ENCODE peak calls at places on chromosome 13, in seven cellular contexts. One of them, this sample, is unnamed.
A peak's percentile ranks its signal among the peaks of the same experiment; 100 is the strongest.

GRCh38 chr13:103430368-103430767 is 364.2 kb upstream of the SLC10A2 start:
- DNase-seq in colonic mucosa: no peak
- DNase-seq in heart left ventricle: no peak
- DNase-seq in uterus: no peak
- DNase-seq in OCI-LY7: no peak
- DNase-seq in PC-3: peak; percentile 31
- DNase-seq in fibroblast of lung: no peak
- DNase-seq in this sample: no peak

GRCh38 chr13:105587786-105588185 is 947.7 kb downstream of the EFNB2 start:
- DNase-seq in colonic mucosa: no peak
- DNase-seq in heart left ventricle: no peak
- DNase-seq in uterus: no peak
- DNase-seq in OCI-LY7: no peak
- DNase-seq in PC-3: peak; percentile 91
- DNase-seq in fibroblast of lung: no peak
- DNase-seq in this sample: no peak

GRCh38 chr13:106466691-106467405 is 68.6 kb downstream of the EFNB2 start:
- DNase-seq in colonic mucosa: no peak
- DNase-seq in heart left ventricle: no peak
- DNase-seq in uterus: no peak
- DNase-seq in OCI-LY7: no peak
- DNase-seq in PC-3: no peak
- DNase-seq in fibroblast of lung: no peak
- DNase-seq in this sample: no peak

GRCh38 chr13:21124853-21125252 is 51.5 kb downstream of the SKA3 start:
- DNase-seq in colonic mucosa: no peak
- DNase-seq in heart left ventricle: peak; percentile 27
- DNase-seq in uterus: no peak
- DNase-seq in OCI-LY7: no peak
- DNase-seq in PC-3: peak; percentile 78
- DNase-seq in fibroblast of lung: peak; percentile 59
- DNase-seq in this sample: no peak

GRCh38 chr13:77988355-77988754 is 69.7 kb upstream of the EDNRB start:
- DNase-seq in colonic mucosa: no peak
- DNase-seq in heart left ventricle: no peak
- DNase-seq in uterus: no peak
- DNase-seq in OCI-LY7: no peak
- DNase-seq in PC-3: no peak
- DNase-seq in fibroblast of lung: no peak
- DNase-seq in this sample: no peak

GRCh38 chr13:94829801-94830200 is 117.5 kb upstream of the SOX21 start:
- DNase-seq in colonic mucosa: no peak
- DNase-seq in heart left ventricle: no peak
- DNase-seq in uterus: no peak
- DNase-seq in OCI-LY7: no peak
- DNase-seq in PC-3: no peak
- DNase-seq in fibroblast of lung: no peak
- DNase-seq in this sample: no peak

GRCh38 chr13:79662882-79663281 is 181.9 kb downstream of the NDFIP2 start:
- DNase-seq in colonic mucosa: peak; percentile 21
- DNase-seq in heart left ventricle: peak; percentile 33
- DNase-seq in uterus: no peak
- DNase-seq in OCI-LY7: no peak
- DNase-seq in PC-3: peak; percentile 19
- DNase-seq in fibroblast of lung: peak; percentile 24
- DNase-seq in this sample: no peak

GRCh38 chr13:33644607-33645543 is 173.1 kb upstream of the RFC3 start:
- DNase-seq in colonic mucosa: no peak
- DNase-seq in heart left ventricle: peak; percentile 34
- DNase-seq in uterus: peak; percentile 46
- DNase-seq in OCI-LY7: no peak
- DNase-seq in PC-3: peak; percentile 36
- DNase-seq in fibroblast of lung: peak; percentile 77
- DNase-seq in this sample: no peak

GRCh38 chr13:114100446-114101320 is 31.7 kb downstream of the RASA3 start:
- DNase-seq in colonic mucosa: no peak
- DNase-seq in heart left ventricle: peak; percentile 43
- DNase-seq in uterus: peak; percentile 20
- DNase-seq in OCI-LY7: no peak
- DNase-seq in PC-3: no peak
- DNase-seq in fibroblast of lung: peak; percentile 54
- DNase-seq in this sample: peak; percentile 30
- H3K27ac ChIP-seq in colonic mucosa: no peak overlapping the region
- H3K27ac ChIP-seq in heart left ventricle: peak overlapping the region; percentile 71
- H3K27ac ChIP-seq in uterus: peak overlapping the region; percentile 67
- H3K27ac ChIP-seq in OCI-LY7: no peak overlapping the region
- H3K27ac ChIP-seq in PC-3: no peak overlapping the region
- H3K27ac ChIP-seq in fibroblast of lung: peak overlapping the region; percentile 57
- H3K27ac ChIP-seq in this sample: no peak overlapping the region

DNA sequence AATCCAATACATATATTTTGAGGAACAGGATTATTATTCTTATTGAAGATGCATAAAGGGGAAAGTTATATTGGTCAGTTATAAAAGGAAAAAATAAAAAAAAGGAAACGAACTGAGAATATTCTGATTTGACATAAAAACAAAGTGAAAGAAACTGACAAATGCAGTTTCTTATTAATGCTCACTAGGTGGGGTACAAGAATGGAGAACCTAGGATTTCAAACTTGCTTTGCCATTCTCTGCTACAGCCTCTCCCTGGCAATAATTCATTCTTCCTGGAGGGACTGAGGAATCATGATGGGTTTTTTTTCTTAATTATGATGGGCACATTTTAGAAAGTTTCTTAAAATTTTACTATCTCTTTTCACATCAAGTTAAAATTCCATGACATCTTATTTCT is 154.9 kb downstream of the PCDH9 start:
- DNase-seq in colonic mucosa: no peak
- DNase-seq in heart left ventricle: no peak
- DNase-seq in uterus: no peak
- DNase-seq in OCI-LY7: no peak
- DNase-seq in PC-3: peak; percentile 1
- DNase-seq in fibroblast of lung: peak; percentile 38
- DNase-seq in this sample: no peak
- H3K27ac ChIP-seq in colonic mucosa: no peak overlapping the region
- H3K27ac ChIP-seq in heart left ventricle: no peak overlapping the region
- H3K27ac ChIP-seq in uterus: no peak overlapping the region
- H3K27ac ChIP-seq in OCI-LY7: no peak overlapping the region
- H3K27ac ChIP-seq in PC-3: no peak overlapping the region
- H3K27ac ChIP-seq in fibroblast of lung: no peak overlapping the region
- H3K27ac ChIP-seq in this sample: no peak overlapping the region

DNA sequence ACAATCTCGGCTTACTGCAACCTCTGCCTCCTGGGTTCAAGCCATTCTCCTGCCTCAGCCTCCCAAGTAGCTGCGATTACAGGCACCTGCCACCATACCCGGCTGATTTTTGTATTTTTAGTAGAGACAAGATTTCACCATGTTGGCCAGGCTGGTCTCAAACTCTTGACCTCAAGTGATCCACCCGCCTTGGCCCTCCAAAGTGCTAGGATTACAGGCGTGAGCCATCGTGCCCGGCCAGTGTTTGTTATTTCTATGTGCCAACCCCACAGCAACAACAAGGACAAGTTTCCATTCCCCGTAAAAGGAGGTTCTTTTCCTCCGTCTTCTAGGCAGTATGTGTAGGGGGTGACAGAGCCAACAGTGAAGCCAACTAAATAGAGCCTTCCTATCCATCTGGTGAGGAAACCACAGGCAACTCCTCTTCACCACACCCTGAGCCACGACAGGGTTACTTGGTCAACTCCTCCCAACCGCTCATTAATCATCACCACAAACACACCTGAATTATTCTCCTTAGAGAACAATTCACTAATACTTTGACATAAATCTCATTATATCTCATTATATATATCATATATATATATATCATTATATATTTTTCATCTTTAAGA is 25.5 kb downstream of the FOXO1 start:
- DNase-seq in colonic mucosa: no peak
- DNase-seq in heart left ventricle: no peak
- DNase-seq in uterus: no peak
- DNase-seq in OCI-LY7: no peak
- DNase-seq in PC-3: peak; percentile 37
- DNase-seq in fibroblast of lung: no peak
- DNase-seq in this sample: no peak
- H3K27ac ChIP-seq in colonic mucosa: no peak overlapping the region
- H3K27ac ChIP-seq in heart left ventricle: no peak overlapping the region
- H3K27ac ChIP-seq in uterus: peak overlapping the region; percentile 55
- H3K27ac ChIP-seq in OCI-LY7: no peak overlapping the region
- H3K27ac ChIP-seq in PC-3: no peak overlapping the region
- H3K27ac ChIP-seq in fibroblast of lung: no peak overlapping the region
- H3K27ac ChIP-seq in this sample: no peak overlapping the region

GRCh38 chr13:50682002-50682401 is 161.5 kb downstream of the DLEU7 start:
- DNase-seq in colonic mucosa: no peak
- DNase-seq in heart left ventricle: no peak
- DNase-seq in uterus: no peak
- DNase-seq in OCI-LY7: no peak
- DNase-seq in PC-3: no peak
- DNase-seq in fibroblast of lung: no peak
- DNase-seq in this sample: no peak

GRCh38 chr13:50682966-50683365 is 160.5 kb downstream of the DLEU7 start:
- DNase-seq in colonic mucosa: no peak
- DNase-seq in heart left ventricle: no peak
- DNase-seq in uterus: no peak
- DNase-seq in OCI-LY7: no peak
- DNase-seq in PC-3: no peak
- DNase-seq in fibroblast of lung: no peak
- DNase-seq in this sample: no peak

GRCh38 chr13:50685491-50685890 is 158.0 kb downstream of the DLEU7 start:
- DNase-seq in colonic mucosa: peak; percentile 50
- DNase-seq in heart left ventricle: peak; percentile 89
- DNase-seq in uterus: peak; percentile 30
- DNase-seq in OCI-LY7: no peak
- DNase-seq in PC-3: peak; percentile 30
- DNase-seq in fibroblast of lung: peak; percentile 21
- DNase-seq in this sample: no peak

GRCh38 chr13:50686547-50686946 is 156.9 kb downstream of the DLEU7 start:
- DNase-seq in colonic mucosa: no peak
- DNase-seq in heart left ventricle: no peak
- DNase-seq in uterus: no peak
- DNase-seq in OCI-LY7: no peak
- DNase-seq in PC-3: no peak
- DNase-seq in fibroblast of lung: no peak
- DNase-seq in this sample: no peak

DNA sequence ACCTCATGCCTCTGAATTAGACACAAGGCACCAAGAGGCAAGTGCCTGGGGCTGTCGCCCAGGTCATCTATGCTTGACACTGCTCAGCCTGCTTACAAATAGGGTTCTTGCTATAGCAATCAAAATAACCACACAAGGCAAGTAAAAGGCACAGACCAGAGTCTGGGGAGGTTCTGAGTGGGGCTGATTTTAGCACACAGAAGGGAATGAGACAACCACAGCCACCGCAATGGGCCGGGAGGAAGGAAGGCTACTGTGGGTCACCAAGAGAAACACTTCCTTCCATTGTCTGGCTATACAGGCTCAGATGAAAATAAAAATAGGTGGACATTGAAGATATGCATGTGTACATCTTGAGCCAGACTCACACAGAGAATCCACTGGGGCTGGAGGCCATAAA is 159.1 kb downstream of the DLEU7 start:
- DNase-seq in colonic mucosa: no peak
- DNase-seq in heart left ventricle: peak; percentile 41
- DNase-seq in uterus: no peak
- DNase-seq in OCI-LY7: no peak
- DNase-seq in PC-3: no peak
- DNase-seq in fibroblast of lung: no peak
- DNase-seq in this sample: no peak
- H3K27ac ChIP-seq in colonic mucosa: no peak overlapping the region
- H3K27ac ChIP-seq in heart left ventricle: peak overlapping the region; percentile 86
- H3K27ac ChIP-seq in uterus: no peak overlapping the region
- H3K27ac ChIP-seq in OCI-LY7: no peak overlapping the region
- H3K27ac ChIP-seq in PC-3: no peak overlapping the region
- H3K27ac ChIP-seq in fibroblast of lung: no peak overlapping the region
- H3K27ac ChIP-seq in this sample: no peak overlapping the region